ENCODE peak calls at places on chromosomes 12 and 14, in eight cellular contexts. One of them, this sample, is unnamed. For H3K36me3, the result is how much of the 10 kb centered on the place peaks cover.

GRCh38 chr14:77904218-77904617 is 104.3 kb downstream of the ADCK1 start:
- DNase-seq in cardiac muscle cell: no peak
- DNase-seq in breast epithelium: no peak
- DNase-seq in HAP-1: no peak
- DNase-seq in GM23248: no peak
- DNase-seq in aorta: no peak
- DNase-seq in prostate gland: no peak
- DNase-seq in CD8-positive, alpha-beta memory T cell: no peak
- DNase-seq in this sample: no peak

GRCh38 chr12:94969424-94969823 is 34.1 kb downstream of the NDUFA12 start:
- DNase-seq in cardiac muscle cell: no peak
- DNase-seq in breast epithelium: no peak
- DNase-seq in HAP-1: no peak
- DNase-seq in GM23248: no peak
- DNase-seq in aorta: no peak
- DNase-seq in prostate gland: no peak
- DNase-seq in CD8-positive, alpha-beta memory T cell: no peak
- DNase-seq in this sample: no peak

GRCh38 chr12:71010143-71010479 is 89.6 kb upstream of the PTPRR start:
- DNase-seq in cardiac muscle cell: no peak
- DNase-seq in breast epithelium: no peak
- DNase-seq in HAP-1: no peak
- DNase-seq in GM23248: no peak
- DNase-seq in aorta: no peak
- DNase-seq in prostate gland: no peak
- DNase-seq in CD8-positive, alpha-beta memory T cell: no peak
- DNase-seq in this sample: no peak

GRCh38 chr12:32400114-32400672 is 835 bp downstream of the FGD4 start:
- DNase-seq in cardiac muscle cell: peak
- DNase-seq in breast epithelium: no peak
- DNase-seq in HAP-1: peak
- DNase-seq in GM23248: no peak
- DNase-seq in aorta: no peak
- DNase-seq in prostate gland: peak
- DNase-seq in CD8-positive, alpha-beta memory T cell: no peak
- DNase-seq in this sample: no peak

GRCh38 chr12:124565071-124565491 is 2.3 kb downstream of the NCOR2 start:
- DNase-seq in cardiac muscle cell: no peak
- DNase-seq in breast epithelium: no peak
- DNase-seq in HAP-1: no peak
- DNase-seq in GM23248: peak
- DNase-seq in aorta: peak
- DNase-seq in prostate gland: no peak
- DNase-seq in CD8-positive, alpha-beta memory T cell: no peak
- DNase-seq in this sample: no peak

GRCh38 chr12:40157307-40157706 is 51.4 kb upstream of the SLC2A13 start:
- DNase-seq in cardiac muscle cell: no peak
- DNase-seq in breast epithelium: no peak
- DNase-seq in HAP-1: peak
- DNase-seq in GM23248: no peak
- DNase-seq in aorta: no peak
- DNase-seq in prostate gland: no peak
- DNase-seq in CD8-positive, alpha-beta memory T cell: no peak
- DNase-seq in this sample: no peak

GRCh38 chr12:93938921-93939320 is 209.5 kb upstream of the PLXNC1 start:
- DNase-seq in cardiac muscle cell: no peak
- DNase-seq in breast epithelium: no peak
- DNase-seq in HAP-1: no peak
- DNase-seq in GM23248: peak
- DNase-seq in aorta: no peak
- DNase-seq in prostate gland: no peak
- DNase-seq in CD8-positive, alpha-beta memory T cell: no peak
- DNase-seq in this sample: no peak

GRCh38 chr12:117125275-117125613 is 26.0 kb upstream of the TESC start:
- DNase-seq in cardiac muscle cell: no peak
- DNase-seq in breast epithelium: no peak
- DNase-seq in HAP-1: no peak
- DNase-seq in GM23248: peak
- DNase-seq in aorta: no peak
- DNase-seq in prostate gland: no peak
- DNase-seq in CD8-positive, alpha-beta memory T cell: peak
- DNase-seq in this sample: peak

GRCh38 chr12:117528538-117528937 is 167.1 kb upstream of the NOS1 start:
- DNase-seq in cardiac muscle cell: no peak
- DNase-seq in breast epithelium: no peak
- DNase-seq in HAP-1: no peak
- DNase-seq in GM23248: no peak
- DNase-seq in aorta: no peak
- DNase-seq in prostate gland: no peak
- DNase-seq in CD8-positive, alpha-beta memory T cell: no peak
- DNase-seq in this sample: no peak

GRCh38 chr14:92135269-92135668 is 13.5 kb downstream of the CPSF2 start:
- DNase-seq in cardiac muscle cell: peak
- DNase-seq in breast epithelium: no peak
- DNase-seq in HAP-1: peak
- DNase-seq in GM23248: peak
- DNase-seq in aorta: no peak
- DNase-seq in prostate gland: no peak
- DNase-seq in CD8-positive, alpha-beta memory T cell: no peak
- DNase-seq in this sample: no peak

GRCh38 chr14:93036652-93037341 is 78.9 kb downstream of the ITPK1 start:
- DNase-seq in cardiac muscle cell: no peak
- DNase-seq in breast epithelium: no peak
- DNase-seq in HAP-1: no peak
- DNase-seq in GM23248: no peak
- DNase-seq in aorta: no peak
- DNase-seq in prostate gland: no peak
- DNase-seq in CD8-positive, alpha-beta memory T cell: no peak
- DNase-seq in this sample: no peak

GRCh38 chr14:72495668-72496067 is 398.2 kb downstream of the DPF3 start:
- DNase-seq in cardiac muscle cell: no peak
- DNase-seq in breast epithelium: peak
- DNase-seq in HAP-1: no peak
- DNase-seq in GM23248: peak
- DNase-seq in aorta: no peak
- DNase-seq in prostate gland: no peak
- DNase-seq in CD8-positive, alpha-beta memory T cell: no peak
- DNase-seq in this sample: no peak

GRCh38 chr12:113222730-113223531 is 1.7 kb downstream of the TPCN1 start:
- DNase-seq in cardiac muscle cell: no peak
- DNase-seq in breast epithelium: peak
- DNase-seq in HAP-1: peak
- DNase-seq in GM23248: peak
- DNase-seq in aorta: peak
- DNase-seq in prostate gland: peak
- DNase-seq in CD8-positive, alpha-beta memory T cell: no peak
- DNase-seq in this sample: peak

GRCh38 chr12:108847705-108848104 is 9.7 kb downstream of the SSH1 start:
- DNase-seq in cardiac muscle cell: no peak
- DNase-seq in breast epithelium: no peak
- DNase-seq in HAP-1: no peak
- DNase-seq in GM23248: no peak
- DNase-seq in aorta: no peak
- DNase-seq in prostate gland: no peak
- DNase-seq in CD8-positive, alpha-beta memory T cell: no peak
- DNase-seq in this sample: no peak

GRCh38 chr12:128388461-128388921 is 121.5 kb downstream of the TMEM132C start:
- DNase-seq in cardiac muscle cell: no peak
- DNase-seq in breast epithelium: no peak
- DNase-seq in HAP-1: no peak
- DNase-seq in GM23248: no peak
- DNase-seq in aorta: no peak
- DNase-seq in prostate gland: no peak
- DNase-seq in CD8-positive, alpha-beta memory T cell: no peak
- DNase-seq in this sample: no peak

GRCh38 chr12:27794818-27795584 is 15.0 kb upstream of the MANSC4 start:
- DNase-seq in cardiac muscle cell: no peak
- DNase-seq in breast epithelium: no peak
- DNase-seq in HAP-1: no peak
- DNase-seq in GM23248: no peak
- DNase-seq in aorta: no peak
- DNase-seq in prostate gland: no peak
- DNase-seq in CD8-positive, alpha-beta memory T cell: no peak
- DNase-seq in this sample: no peak

GRCh38 chr12:27801630-27802029 is 21.6 kb upstream of the MANSC4 start:
- DNase-seq in cardiac muscle cell: no peak
- DNase-seq in breast epithelium: no peak
- DNase-seq in HAP-1: no peak
- DNase-seq in GM23248: no peak
- DNase-seq in aorta: no peak
- DNase-seq in prostate gland: no peak
- DNase-seq in CD8-positive, alpha-beta memory T cell: no peak
- DNase-seq in this sample: no peak

GRCh38 chr12:27797301-27798025 is 17.4 kb upstream of the MANSC4 start:
- DNase-seq in cardiac muscle cell: no peak
- DNase-seq in breast epithelium: no peak
- DNase-seq in HAP-1: no peak
- DNase-seq in GM23248: no peak
- DNase-seq in aorta: no peak
- DNase-seq in prostate gland: no peak
- DNase-seq in CD8-positive, alpha-beta memory T cell: no peak
- DNase-seq in this sample: no peak

GRCh38 chr12:27800819-27801218 is 20.8 kb upstream of the MANSC4 start:
- DNase-seq in cardiac muscle cell: no peak
- DNase-seq in breast epithelium: no peak
- DNase-seq in HAP-1: no peak
- DNase-seq in GM23248: no peak
- DNase-seq in aorta: no peak
- DNase-seq in prostate gland: no peak
- DNase-seq in CD8-positive, alpha-beta memory T cell: no peak
- DNase-seq in this sample: no peak

GRCh38 chr12:27796093-27796492 is 16.1 kb upstream of the MANSC4 start:
- DNase-seq in cardiac muscle cell: no peak
- DNase-seq in breast epithelium: no peak
- DNase-seq in HAP-1: no peak
- DNase-seq in GM23248: no peak
- DNase-seq in aorta: no peak
- DNase-seq in prostate gland: no peak
- DNase-seq in CD8-positive, alpha-beta memory T cell: no peak
- DNase-seq in this sample: no peak
- H3K36me3 ChIP-seq in cardiac muscle cell: under half
- H3K36me3 ChIP-seq in breast epithelium: under half
- H3K36me3 ChIP-seq in HAP-1: under half
- H3K36me3 ChIP-seq in GM23248: half or more
- H3K36me3 ChIP-seq in aorta: under half
- H3K36me3 ChIP-seq in prostate gland: under half
- H3K36me3 ChIP-seq in CD8-positive, alpha-beta memory T cell: under half
- H3K36me3 ChIP-seq in this sample: under half

GRCh38 chr12:6980075-6980474 is 9.4 kb downstream of the EMG1 start:
- DNase-seq in cardiac muscle cell: no peak
- DNase-seq in breast epithelium: no peak
- DNase-seq in HAP-1: no peak
- DNase-seq in GM23248: no peak
- DNase-seq in aorta: no peak
- DNase-seq in prostate gland: no peak
- DNase-seq in CD8-positive, alpha-beta memory T cell: no peak
- DNase-seq in this sample: no peak

GRCh38 chr12:6979453-6979852 is 8.7 kb downstream of the EMG1 start:
- DNase-seq in cardiac muscle cell: no peak
- DNase-seq in breast epithelium: no peak
- DNase-seq in HAP-1: no peak
- DNase-seq in GM23248: no peak
- DNase-seq in aorta: no peak
- DNase-seq in prostate gland: no peak
- DNase-seq in CD8-positive, alpha-beta memory T cell: no peak
- DNase-seq in this sample: no peak

GRCh38 chr12:6981152-6982052 is 10.7 kb downstream of the EMG1 start:
- DNase-seq in cardiac muscle cell: no peak
- DNase-seq in breast epithelium: no peak
- DNase-seq in HAP-1: no peak
- DNase-seq in GM23248: no peak
- DNase-seq in aorta: no peak
- DNase-seq in prostate gland: no peak
- DNase-seq in CD8-positive, alpha-beta memory T cell: no peak
- DNase-seq in this sample: no peak

GRCh38 chr12:6979021-6979420 is 8.3 kb downstream of the EMG1 start:
- DNase-seq in cardiac muscle cell: no peak
- DNase-seq in breast epithelium: no peak
- DNase-seq in HAP-1: no peak
- DNase-seq in GM23248: no peak
- DNase-seq in aorta: no peak
- DNase-seq in prostate gland: no peak
- DNase-seq in CD8-positive, alpha-beta memory T cell: no peak
- DNase-seq in this sample: no peak

DNA sequence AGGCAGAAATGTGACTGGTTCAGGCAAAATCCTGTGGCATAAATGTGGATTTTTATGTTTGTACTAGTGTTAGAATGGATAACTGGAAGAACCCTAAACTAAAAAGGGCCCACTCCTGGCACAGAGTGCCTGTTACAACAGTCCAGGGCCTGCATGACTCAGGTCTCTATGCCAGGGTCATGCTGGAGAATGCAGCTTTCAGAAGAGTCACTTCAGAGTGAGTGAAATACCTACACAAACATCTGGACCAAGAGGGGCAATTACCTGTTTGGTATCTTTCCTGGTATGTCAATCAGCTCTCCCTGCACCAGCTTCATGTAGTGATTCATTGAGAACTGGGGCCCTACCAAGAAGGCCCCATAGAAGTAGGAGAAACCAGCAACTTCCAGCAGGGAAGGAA is 10.0 kb downstream of the EMG1 start:
- DNase-seq in cardiac muscle cell: no peak
- DNase-seq in breast epithelium: no peak
- DNase-seq in HAP-1: no peak
- DNase-seq in GM23248: peak
- DNase-seq in aorta: no peak
- DNase-seq in prostate gland: no peak
- DNase-seq in CD8-positive, alpha-beta memory T cell: no peak
- DNase-seq in this sample: no peak
- H3K36me3 ChIP-seq in cardiac muscle cell: under half
- H3K36me3 ChIP-seq in breast epithelium: under half
- H3K36me3 ChIP-seq in HAP-1: half or more
- H3K36me3 ChIP-seq in GM23248: under half
- H3K36me3 ChIP-seq in aorta: under half
- H3K36me3 ChIP-seq in prostate gland: under half
- H3K36me3 ChIP-seq in CD8-positive, alpha-beta memory T cell: half or more
- H3K36me3 ChIP-seq in this sample: under half

GRCh38 chr12:52690351-52691075 is 10.3 kb upstream of the KRT1 start:
- DNase-seq in cardiac muscle cell: no peak
- DNase-seq in breast epithelium: no peak
- DNase-seq in HAP-1: no peak
- DNase-seq in GM23248: no peak
- DNase-seq in aorta: no peak
- DNase-seq in prostate gland: no peak
- DNase-seq in CD8-positive, alpha-beta memory T cell: no peak
- DNase-seq in this sample: no peak
- H3K36me3 ChIP-seq in cardiac muscle cell: under half
- H3K36me3 ChIP-seq in breast epithelium: under half
- H3K36me3 ChIP-seq in HAP-1: under half
- H3K36me3 ChIP-seq in GM23248: under half
- H3K36me3 ChIP-seq in aorta: under half
- H3K36me3 ChIP-seq in prostate gland: under half
- H3K36me3 ChIP-seq in CD8-positive, alpha-beta memory T cell: under half
- H3K36me3 ChIP-seq in this sample: under half

GRCh38 chr14:90295870-90296516 is 35.7 kb downstream of the NRDE2 start:
- DNase-seq in cardiac muscle cell: no peak
- DNase-seq in breast epithelium: no peak
- DNase-seq in HAP-1: no peak
- DNase-seq in GM23248: no peak
- DNase-seq in aorta: no peak
- DNase-seq in prostate gland: no peak
- DNase-seq in CD8-positive, alpha-beta memory T cell: no peak
- DNase-seq in this sample: peak
- H3K36me3 ChIP-seq in cardiac muscle cell: under half
- H3K36me3 ChIP-seq in breast epithelium: under half
- H3K36me3 ChIP-seq in HAP-1: under half
- H3K36me3 ChIP-seq in GM23248: under half
- H3K36me3 ChIP-seq in aorta: under half
- H3K36me3 ChIP-seq in prostate gland: under half
- H3K36me3 ChIP-seq in CD8-positive, alpha-beta memory T cell: under half
- H3K36me3 ChIP-seq in this sample: under half